ENCODE peak calls at places on chromosomes 2 and 18, in five cellular contexts. One of them, this sample, is unnamed. For H3K36me3, the result is how much of the 10 kb centered on the place peaks cover.

GRCh38 chr2:159549234-159549633 is 67.1 kb downstream of the BAZ2B start:
- DNase-seq in neural progenitor cell: no peak
- DNase-seq in adrenal gland: no peak
- DNase-seq in hepatocyte: no peak
- DNase-seq in CD8-positive, alpha-beta T cell: no peak
- DNase-seq in this sample: no peak

GRCh38 chr18:12308386-12309100 is 502 bp downstream of the TUBB6 start:
- DNase-seq in hepatocyte: peak
- DNase-seq in CD8-positive, alpha-beta T cell: no peak
- DNase-seq in neural progenitor cell: peak
- DNase-seq in adrenal gland: peak
- DNase-seq in this sample: peak

GRCh38 chr18:48855422-48856377 is 95.1 kb downstream of the SMAD7 start:
- DNase-seq in CD8-positive, alpha-beta T cell: no peak
- DNase-seq in neural progenitor cell: no peak
- DNase-seq in adrenal gland: peak
- DNase-seq in hepatocyte: no peak
- DNase-seq in this sample: no peak

GRCh38 chr2:159497256-159497655 is 119.1 kb downstream of the BAZ2B start:
- DNase-seq in neural progenitor cell: no peak
- DNase-seq in CD8-positive, alpha-beta T cell: no peak
- DNase-seq in adrenal gland: no peak
- DNase-seq in hepatocyte: peak
- DNase-seq in this sample: no peak

GRCh38 chr18:21636769-21637168 is 24.7 kb downstream of the SNRPD1 start:
- DNase-seq in neural progenitor cell: no peak
- DNase-seq in CD8-positive, alpha-beta T cell: no peak
- DNase-seq in hepatocyte: no peak
- DNase-seq in adrenal gland: no peak
- DNase-seq in this sample: no peak

GRCh38 chr2:160651416-160652200 is 158.0 kb upstream of the RBMS1 start:
- DNase-seq in hepatocyte: no peak
- DNase-seq in neural progenitor cell: no peak
- DNase-seq in CD8-positive, alpha-beta T cell: no peak
- DNase-seq in adrenal gland: no peak
- DNase-seq in this sample: no peak

GRCh38 chr2:170411660-170412059 is 233.7 kb downstream of the MYO3B start:
- DNase-seq in CD8-positive, alpha-beta T cell: no peak
- DNase-seq in neural progenitor cell: no peak
- DNase-seq in hepatocyte: no peak
- DNase-seq in adrenal gland: no peak
- DNase-seq in this sample: peak

GRCh38 chr2:165833156-165833555 is 39.1 kb upstream of the GALNT3 start:
- DNase-seq in CD8-positive, alpha-beta T cell: no peak
- DNase-seq in adrenal gland: no peak
- DNase-seq in neural progenitor cell: no peak
- DNase-seq in hepatocyte: no peak
- DNase-seq in this sample: no peak

GRCh38 chr18:37548679-37549289 is 16.8 kb downstream of the CELF4 start:
- DNase-seq in adrenal gland: no peak
- DNase-seq in neural progenitor cell: no peak
- DNase-seq in CD8-positive, alpha-beta T cell: no peak
- DNase-seq in hepatocyte: no peak
- DNase-seq in this sample: no peak

GRCh38 chr18:923144-923543 is 18.5 kb downstream of the ADCYAP1 start:
- DNase-seq in neural progenitor cell: no peak
- DNase-seq in adrenal gland: no peak
- DNase-seq in CD8-positive, alpha-beta T cell: no peak
- DNase-seq in hepatocyte: no peak
- DNase-seq in this sample: no peak

GRCh38 chr2:148903294-148903693 is 28.3 kb downstream of the KIF5C start:
- DNase-seq in neural progenitor cell: no peak
- DNase-seq in hepatocyte: no peak
- DNase-seq in CD8-positive, alpha-beta T cell: no peak
- DNase-seq in adrenal gland: no peak
- DNase-seq in this sample: no peak

GRCh38 chr18:69689081-69689759 is 258.5 kb downstream of the CD226 start:
- DNase-seq in CD8-positive, alpha-beta T cell: no peak
- DNase-seq in hepatocyte: no peak
- DNase-seq in neural progenitor cell: no peak
- DNase-seq in adrenal gland: no peak
- DNase-seq in this sample: no peak

GRCh38 chr2:220533485-220533884 is 906.1 kb downstream of the SLC4A3 start:
- DNase-seq in adrenal gland: no peak
- DNase-seq in hepatocyte: peak
- DNase-seq in neural progenitor cell: peak
- DNase-seq in CD8-positive, alpha-beta T cell: no peak
- DNase-seq in this sample: peak

GRCh38 chr2:67825476-67825875 is 237.3 kb downstream of the C1D start:
- DNase-seq in CD8-positive, alpha-beta T cell: no peak
- DNase-seq in neural progenitor cell: no peak
- DNase-seq in adrenal gland: no peak
- DNase-seq in hepatocyte: no peak
- DNase-seq in this sample: no peak

GRCh38 chr18:44816449-44816848 is 135.8 kb downstream of the SETBP1 start:
- DNase-seq in CD8-positive, alpha-beta T cell: no peak
- DNase-seq in hepatocyte: no peak
- DNase-seq in adrenal gland: no peak
- DNase-seq in neural progenitor cell: no peak
- DNase-seq in this sample: no peak

GRCh38 chr2:65228249-65228750 is 669 bp downstream of the ACTR2 start:
- DNase-seq in neural progenitor cell: no peak
- DNase-seq in hepatocyte: no peak
- DNase-seq in CD8-positive, alpha-beta T cell: peak
- DNase-seq in adrenal gland: no peak
- DNase-seq in this sample: no peak

GRCh38 chr2:17646096-17646554 is 105.6 kb downstream of the VSNL1 start:
- DNase-seq in adrenal gland: peak
- DNase-seq in CD8-positive, alpha-beta T cell: peak
- DNase-seq in neural progenitor cell: peak
- DNase-seq in hepatocyte: peak
- DNase-seq in this sample: peak

GRCh38 chr18:42508683-42509347 is 553.8 kb downstream of the PIK3C3 start:
- DNase-seq in hepatocyte: no peak
- DNase-seq in adrenal gland: no peak
- DNase-seq in neural progenitor cell: no peak
- DNase-seq in CD8-positive, alpha-beta T cell: no peak
- DNase-seq in this sample: no peak

GRCh38 chr2:40488101-40488598 is 36.3 kb upstream of the SLC8A1 start:
- DNase-seq in CD8-positive, alpha-beta T cell: no peak
- DNase-seq in adrenal gland: no peak
- DNase-seq in hepatocyte: peak
- DNase-seq in neural progenitor cell: peak
- DNase-seq in this sample: no peak

GRCh38 chr2:117960231-117960630 is 53.6 kb downstream of the CCDC93 start:
- DNase-seq in adrenal gland: no peak
- DNase-seq in CD8-positive, alpha-beta T cell: no peak
- DNase-seq in neural progenitor cell: no peak
- DNase-seq in hepatocyte: no peak
- DNase-seq in this sample: no peak

GRCh38 chr18:42192251-42193248 is 237.5 kb downstream of the PIK3C3 start:
- DNase-seq in CD8-positive, alpha-beta T cell: no peak
- DNase-seq in hepatocyte: no peak
- DNase-seq in adrenal gland: no peak
- DNase-seq in neural progenitor cell: no peak
- DNase-seq in this sample: no peak

GRCh38 chr18:77141401-77142118 is 9.0 kb upstream of the MBP start:
- DNase-seq in hepatocyte: no peak
- DNase-seq in CD8-positive, alpha-beta T cell: no peak
- DNase-seq in neural progenitor cell: no peak
- DNase-seq in adrenal gland: no peak
- DNase-seq in this sample: no peak

GRCh38 chr2:179268277-179268935 is 3.8 kb upstream of the SESTD1 start:
- DNase-seq in adrenal gland: peak
- DNase-seq in CD8-positive, alpha-beta T cell: no peak
- DNase-seq in neural progenitor cell: peak
- DNase-seq in hepatocyte: no peak
- DNase-seq in this sample: no peak

GRCh38 chr2:119028327-119029174 is 86.6 kb downstream of the MARCO start:
- DNase-seq in adrenal gland: peak
- DNase-seq in neural progenitor cell: peak
- DNase-seq in hepatocyte: peak
- DNase-seq in CD8-positive, alpha-beta T cell: peak
- DNase-seq in this sample: peak

GRCh38 chr2:7168012-7168411 is 250.8 kb downstream of the RNF144A start:
- DNase-seq in adrenal gland: no peak
- DNase-seq in hepatocyte: no peak
- DNase-seq in CD8-positive, alpha-beta T cell: no peak
- DNase-seq in neural progenitor cell: no peak
- DNase-seq in this sample: no peak

GRCh38 chr2:189959450-189959849 is 103.1 kb downstream of the MSTN start:
- DNase-seq in neural progenitor cell: no peak
- DNase-seq in hepatocyte: no peak
- DNase-seq in CD8-positive, alpha-beta T cell: no peak
- DNase-seq in adrenal gland: no peak
- DNase-seq in this sample: no peak

GRCh38 chr2:236993-237539 is 26.8 kb downstream of the SH3YL1 start:
- DNase-seq in adrenal gland: no peak
- DNase-seq in neural progenitor cell: no peak
- DNase-seq in hepatocyte: no peak
- DNase-seq in CD8-positive, alpha-beta T cell: no peak
- DNase-seq in this sample: no peak

GRCh38 chr2:52964916-52965530 is 802.6 kb upstream of the CHAC2 start:
- DNase-seq in adrenal gland: no peak
- DNase-seq in neural progenitor cell: no peak
- DNase-seq in CD8-positive, alpha-beta T cell: no peak
- DNase-seq in hepatocyte: no peak
- DNase-seq in this sample: peak

GRCh38 chr2:46062637-46063412 is 234.4 kb upstream of the EPAS1 start:
- DNase-seq in adrenal gland: peak
- DNase-seq in CD8-positive, alpha-beta T cell: peak
- DNase-seq in neural progenitor cell: peak
- DNase-seq in hepatocyte: peak
- DNase-seq in this sample: peak

DNA sequence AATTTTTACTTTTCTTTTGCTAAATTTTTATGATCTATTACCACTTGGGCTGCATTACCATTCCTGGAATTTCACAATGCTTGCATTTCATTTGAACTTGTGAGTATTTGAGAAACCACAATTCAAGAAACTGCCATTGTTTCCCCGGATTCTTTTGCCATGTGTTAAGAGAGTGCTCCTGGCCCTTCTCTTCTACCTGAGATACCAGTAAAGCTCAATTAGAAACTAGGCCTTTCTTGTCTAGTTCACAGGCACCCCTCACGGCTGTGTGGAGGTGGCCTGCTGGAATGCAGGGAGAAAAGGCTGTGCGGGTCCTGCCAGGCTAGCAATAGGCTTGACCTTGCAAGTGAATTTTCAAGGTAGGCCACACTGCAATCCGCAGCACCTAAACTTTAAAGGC is 40.8 kb downstream of the ZEB2 start:
- DNase-seq in neural progenitor cell: no peak
- DNase-seq in CD8-positive, alpha-beta T cell: no peak
- DNase-seq in hepatocyte: no peak
- DNase-seq in adrenal gland: no peak
- DNase-seq in this sample: peak
- H3K36me3 ChIP-seq in neural progenitor cell: under half
- H3K36me3 ChIP-seq in CD8-positive, alpha-beta T cell: under half
- H3K36me3 ChIP-seq in hepatocyte: under half
- H3K36me3 ChIP-seq in adrenal gland: under half
- H3K36me3 ChIP-seq in this sample: under half

GRCh38 chr2:127174176-127174575 is 45.9 kb downstream of the CYP27C1 start:
- DNase-seq in hepatocyte: peak
- DNase-seq in CD8-positive, alpha-beta T cell: no peak
- DNase-seq in neural progenitor cell: peak
- DNase-seq in adrenal gland: peak
- DNase-seq in this sample: peak
- TF ChIP-seq CTCF in hepatocyte: peak
- TF ChIP-seq CTCF in CD8-positive, alpha-beta T cell: no peak
- TF ChIP-seq CTCF in neural progenitor cell: peak
- TF ChIP-seq CTCF in adrenal gland: no peak
- TF ChIP-seq CTCF in this sample: peak

DNA sequence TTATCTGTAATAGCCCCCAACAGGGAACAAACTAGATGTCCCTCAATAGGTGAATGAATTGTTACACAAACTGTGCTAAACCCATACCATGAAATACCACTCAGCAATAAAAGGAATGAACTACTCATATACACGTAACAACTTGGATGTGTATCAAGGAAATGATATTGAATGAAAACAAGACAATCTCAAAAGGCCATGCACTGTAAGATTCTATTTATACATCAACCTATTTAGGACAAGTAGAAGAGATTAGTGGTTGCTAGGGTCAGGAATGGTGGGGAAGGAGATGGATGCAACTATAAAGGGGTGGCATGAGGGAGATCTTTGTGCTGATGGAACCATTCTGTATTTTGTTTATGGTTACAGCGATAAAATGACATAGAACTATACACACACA is 47.1 kb downstream of the KANSL3 start:
- DNase-seq in adrenal gland: no peak
- DNase-seq in hepatocyte: no peak
- DNase-seq in CD8-positive, alpha-beta T cell: no peak
- DNase-seq in neural progenitor cell: no peak
- DNase-seq in this sample: no peak
- H3K27ac ChIP-seq in adrenal gland: no peak
- H3K27ac ChIP-seq in hepatocyte: no peak
- H3K27ac ChIP-seq in CD8-positive, alpha-beta T cell: no peak
- H3K27ac ChIP-seq in neural progenitor cell: no peak
- H3K27ac ChIP-seq in this sample: no peak

GRCh38 chr2:72911256-72911655 is 6.1 kb upstream of the EMX1 start:
- DNase-seq in CD8-positive, alpha-beta T cell: no peak
- DNase-seq in neural progenitor cell: no peak
- DNase-seq in hepatocyte: no peak
- DNase-seq in adrenal gland: no peak
- DNase-seq in this sample: peak
- H3K36me3 ChIP-seq in CD8-positive, alpha-beta T cell: under half
- H3K36me3 ChIP-seq in neural progenitor cell: under half
- H3K36me3 ChIP-seq in hepatocyte: under half
- H3K36me3 ChIP-seq in adrenal gland: under half
- H3K36me3 ChIP-seq in this sample: under half